ENCODE peak calls at places on chromosomes 11 and 22, in ten cellular contexts. Q is brain microvascular endothelial cell, M is esophagus muscularis mucosa, N is tibial artery, I is PC-3, L is heart left ventricle, T is GM12864, G is GM12865, R is left ventricle myocardium inferior, K is cardiac muscle cell. Z is an unnamed sample.
A peak's percentile ranks its signal among the peaks of the same experiment; 100 is the strongest.

GRCh38 chr11:6228520-6228919 is 5.9 kb downstream of the FHIP1B start:
- DNase-seq in Q (no peak), M (no peak), N (no peak), I (no peak), L (no peak), T (no peak), G (no peak), R (no peak), K (no peak), Z (no peak)

GRCh38 chr11:108632041-108632440 is 32.8 kb upstream of the DDX10 start:
- DNase-seq in Q (no peak), M (no peak), N (no peak), I (no peak), L (no peak), T (no peak), G (no peak), R (no peak), K (no peak), Z (peak; percentile 6)

GRCh38 chr11:59894616-59895015 is 16.0 kb downstream of the OOSP3 start:
- DNase-seq in Q (no peak), M (no peak), N (no peak), I (no peak), L (no peak), T (no peak), G (no peak), R (no peak), K (no peak), Z (no peak)

GRCh38 chr11:22878604-22879003 is 18.3 kb upstream of the CCDC179 start:
- DNase-seq in Q (no peak), M (no peak), N (no peak), I (peak; percentile 2), L (no peak), T (no peak), G (no peak), R (no peak), K (no peak), Z (no peak)

GRCh38 chr11:77126861-77127673 is 979 bp upstream of the MYO7A start:
- DNase-seq in Q (no peak), M (no peak), N (peak; percentile 43), I (peak; percentile 50), L (peak; percentile 44), T (no peak), G (peak; percentile 44), R (peak; percentile 51), K (peak; percentile 66), Z (peak; percentile 30)

GRCh38 chr22:45777046-45777851 is 105.6 kb downstream of the ATXN10 start:
- DNase-seq in Q (no peak), M (no peak), N (no peak), I (peak; percentile 83), L (no peak), T (no peak), G (no peak), R (no peak), K (no peak), Z (no peak)

GRCh38 chr11:74870485-74870884 is 78.4 kb downstream of the XRRA1 start:
- DNase-seq in Q (peak; percentile 34), M (no peak), N (no peak), I (peak; percentile 70), L (no peak), T (no peak), G (peak; percentile 51), R (no peak), K (no peak), Z (peak; percentile 63)

GRCh38 chr11:73963861-73964260 is 13.0 kb downstream of the DNAJB13 start:
- DNase-seq in Q (no peak), M (no peak), N (no peak), I (no peak), L (no peak), T (no peak), G (no peak), R (no peak), K (no peak), Z (no peak)

GRCh38 chr11:7904910-7905309 is 26.2 kb downstream of the OR10A6 start:
- DNase-seq in Q (peak; percentile 14), M (no peak), N (no peak), I (peak; percentile 66), L (no peak), T (no peak), G (no peak), R (no peak), K (no peak), Z (peak; percentile 55)

GRCh38 chr22:22168190-22168940 is 76.2 kb upstream of the VPREB1 start:
- DNase-seq in Q (no peak), M (peak; percentile 75), N (no peak), I (peak; percentile 9), L (no peak), T (peak; percentile 90), G (peak; percentile 93), R (no peak), K (no peak), Z (peak; percentile 70)

GRCh38 chr11:96082002-96082899 is 158.3 kb upstream of the MTMR2 start:
- DNase-seq in Q (no peak), M (no peak), N (no peak), I (no peak), L (no peak), T (no peak), G (no peak), R (no peak), K (no peak), Z (no peak)

GRCh38 chr11:107999759-108000455 is 8.8 kb upstream of the CUL5 start:
- DNase-seq in Q (peak; percentile 21), M (no peak), N (no peak), I (peak; percentile 75), L (no peak), T (no peak), G (peak; percentile 63), R (no peak), K (peak; percentile 84), Z (peak; percentile 35)

GRCh38 chr11:129457321-129457720 is 81.7 kb downstream of the BARX2 start:
- DNase-seq in Q (no peak), M (no peak), N (no peak), I (peak; percentile 83), L (no peak), T (no peak), G (no peak), R (no peak), K (no peak), Z (no peak)

GRCh38 chr11:1734571-1735081 is 15.8 kb downstream of the IFITM10 start:
- DNase-seq in Q (no peak), M (no peak), N (no peak), I (no peak), L (no peak), T (no peak), G (no peak), R (no peak), K (no peak), Z (no peak)

GRCh38 chr22:38413085-38414008 is 41.7 kb downstream of the KCNJ4 start:
- DNase-seq in Q (no peak), M (peak; percentile 72), N (no peak), I (no peak), L (peak; percentile 65), T (no peak), G (no peak), R (peak; percentile 53), K (peak; percentile 42), Z (no peak)

GRCh38 chr22:29267462-29267857 is 321 bp downstream of the RHBDD3 start:
- DNase-seq in Q (no peak), M (no peak), N (no peak), I (no peak), L (no peak), T (no peak), G (no peak), R (no peak), K (peak; percentile 6), Z (no peak)

GRCh38 chr11:43833657-43834073 is 47.0 kb upstream of the ALKBH3 start:
- DNase-seq in Q (peak; percentile 54), M (no peak), N (no peak), I (peak; percentile 15), L (no peak), T (no peak), G (no peak), R (no peak), K (no peak), Z (peak; percentile 37)

GRCh38 chr11:45319077-45319476 is 32.9 kb upstream of the SYT13 start:
- DNase-seq in Q (no peak), M (peak; percentile 7), N (no peak), I (no peak), L (no peak), T (no peak), G (no peak), R (no peak), K (no peak), Z (no peak)

GRCh38 chr11:122882809-122883681 is 486 bp downstream of the JHY start:
- DNase-seq in Q (peak; percentile 74), M (no peak), N (peak; percentile 47), I (peak; percentile 83), L (peak; percentile 44), T (no peak), G (peak; percentile 76), R (peak; percentile 55), K (peak; percentile 46), Z (peak; percentile 58)
- H3K4me3 ChIP-seq in Q (peak overlapping the region; percentile 69), M (peak overlapping the region; percentile 70), N (peak overlapping the region; percentile 74), I (peak overlapping the region; percentile 73), L (peak overlapping the region; percentile 78), T (peak overlapping the region; percentile 61), G (peak overlapping the region; percentile 59), R (peak overlapping the region; percentile 68), K (peak overlapping the region; percentile 50), Z (peak overlapping the region; percentile 57)

DNA sequence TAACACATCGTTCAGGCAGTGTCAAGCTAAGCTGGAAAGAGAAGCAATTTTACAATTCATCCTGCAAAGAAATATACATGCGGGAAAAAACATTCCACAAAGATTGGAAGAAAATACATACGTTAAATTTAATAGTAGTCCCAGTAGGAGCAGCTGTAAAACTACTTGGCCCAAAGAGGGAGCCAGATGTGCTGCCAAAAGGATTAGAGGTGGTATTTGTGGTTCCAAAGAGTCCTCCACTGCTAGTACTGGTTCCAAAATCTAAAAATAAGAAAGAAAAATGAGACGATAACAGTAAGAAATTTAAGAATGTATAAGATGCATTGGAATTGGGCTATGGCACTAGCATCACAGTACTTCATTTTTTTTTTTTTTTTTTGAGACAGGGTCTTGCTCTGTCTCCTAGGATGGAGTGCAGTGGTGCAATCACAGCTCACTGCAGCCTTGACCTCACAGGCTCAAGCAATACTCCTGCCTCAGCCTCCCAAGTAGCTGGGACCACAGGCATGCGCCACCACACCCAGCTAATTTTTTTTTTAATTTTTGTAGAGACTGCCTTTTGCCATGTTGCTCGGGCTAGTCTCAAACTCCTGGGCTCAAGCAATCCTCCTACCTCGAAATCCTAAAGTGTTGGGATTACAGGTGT is 21.5 kb downstream of the NUP98 start:
- DNase-seq in Q (no peak), M (no peak), N (no peak), I (no peak), L (no peak), T (no peak), G (no peak), R (no peak), K (no peak), Z (peak; percentile 26)
- TF ChIP-seq CTCF in Q (no peak), M (no peak), N (no peak), I (peak; percentile 9), L (no peak), T (no peak), G (no peak), R (no peak), K (no peak), Z (no peak)

GRCh38 chr11:63491240-63491587 is 247 bp upstream of the PLAAT5 start:
- DNase-seq in Q (no peak), M (no peak), N (no peak), I (no peak), L (no peak), T (no peak), G (no peak), R (no peak), K (no peak), Z (no peak)
- H3K4me3 ChIP-seq in Q (peak overlapping the region; percentile 49), M (peak overlapping the region; percentile 64), N (peak overlapping the region; percentile 58), I (no peak overlapping the region), L (peak overlapping the region; percentile 65), T (no peak overlapping the region), G (peak overlapping the region; percentile 36), R (peak overlapping the region; percentile 70), K (peak overlapping the region; percentile 28), Z (peak overlapping the region; percentile 36)

GRCh38 chr22:30516731-30517130 is 11.2 kb upstream of the SEC14L4 start:
- DNase-seq in Q (no peak), M (no peak), N (no peak), I (no peak), L (no peak), T (no peak), G (no peak), R (no peak), K (no peak), Z (no peak)
- TF ChIP-seq CTCF in Q (no peak), M (no peak), N (no peak), I (no peak), L (no peak), T (no peak), G (no peak), R (no peak), K (no peak), Z (no peak)